ENCODE peak calls at places on chromosome 1, in seven cellular contexts. X, F, N, A, B, Y and G are unnamed samples.

GRCh38 chr1:95547000-95547399 is 313.0 kb downstream of the RWDD3 start:
- DNase-seq in N (no peak), Y (no peak), B (no peak), F (no peak), A (no peak), X (no peak), G (no peak)

GRCh38 chr1:28581531-28582247 is 10.4 kb upstream of the RAB42 start:
- DNase-seq in B (peak; percentile 88), Y (peak; percentile 97), N (peak; percentile 96), X (peak; percentile 96), F (peak; percentile 89), A (peak; percentile 95), G (peak; percentile 87)

GRCh38 chr1:76871355-76871974 is 4.2 kb downstream of the ST6GALNAC5 start:
- DNase-seq in B (no peak), F (no peak), Y (no peak), X (no peak), N (no peak), A (no peak), G (no peak)

GRCh38 chr1:186754542-186755150 is 74.1 kb upstream of the PLA2G4A start:
- DNase-seq in B (no peak), F (no peak), X (no peak), N (peak; percentile 73), Y (no peak), A (no peak), G (no peak)

GRCh38 chr1:70353641-70354331 is 736 bp downstream of the ANKRD13C start:
- DNase-seq in N (peak; percentile 93), X (peak; percentile 51), B (no peak), F (peak; percentile 0), A (peak; percentile 41), Y (peak; percentile 58), G (peak; percentile 29)

GRCh38 chr1:110218739-110219138 is 8.6 kb downstream of the KCNC4 start:
- DNase-seq in X (no peak), Y (no peak), A (peak; percentile 44), B (no peak), F (no peak), N (peak; percentile 17), G (no peak)

GRCh38 chr1:231690072-231690471 is 63.5 kb downstream of the DISC1 start:
- DNase-seq in X (no peak), B (no peak), F (no peak), N (no peak), A (peak; percentile 21), Y (no peak), G (no peak)

GRCh38 chr1:160144921-160145320 is 6.5 kb upstream of the ATP1A4 start:
- DNase-seq in Y (no peak), A (peak; percentile 16), X (no peak), B (no peak), F (no peak), N (no peak), G (no peak)

GRCh38 chr1:27400035-27400962 is 7.9 kb downstream of the GPR3 start:
- DNase-seq in A (peak; percentile 43), F (no peak), X (no peak), Y (no peak), B (no peak), N (no peak), G (no peak)

GRCh38 chr1:78071696-78072095 is 25.9 kb downstream of the GIPC2 start:
- DNase-seq in Y (no peak), N (no peak), B (no peak), X (no peak), F (no peak), A (no peak), G (no peak)

GRCh38 chr1:229155472-229155871 is 115.4 kb upstream of the RAB4A start:
- DNase-seq in N (no peak), Y (no peak), X (peak; percentile 55), A (no peak), B (no peak), F (no peak), G (no peak)

GRCh38 chr1:6941786-6942185 is 156.5 kb downstream of the CAMTA1 start:
- DNase-seq in B (no peak), A (no peak), N (no peak), X (no peak), Y (no peak), F (no peak), G (no peak)

GRCh38 chr1:921011-921837 is 2.5 kb upstream of the SAMD11 start:
- DNase-seq in X (no peak), F (no peak), Y (peak; percentile 68), B (no peak), A (peak; percentile 91), N (peak; percentile 86), G (no peak)

GRCh38 chr1:96782861-96783260 is 61.3 kb downstream of the PTBP2 start:
- DNase-seq in N (no peak), Y (no peak), X (no peak), B (no peak), A (no peak), F (no peak), G (no peak)

GRCh38 chr1:37673920-37674319 is 18.4 kb upstream of the CDCA8 start:
- DNase-seq in X (peak; percentile 62), F (peak; percentile 47), A (peak; percentile 41), Y (no peak), B (no peak), N (no peak), G (no peak)

GRCh38 chr1:24898909-24899439 is 31.1 kb downstream of the RUNX3 start:
- DNase-seq in N (no peak), Y (no peak), X (peak; percentile 50), B (no peak), A (no peak), F (no peak), G (no peak)

GRCh38 chr1:44596511-44596910 is 77.8 kb downstream of the TMEM53 start:
- DNase-seq in B (no peak), A (no peak), F (no peak), N (no peak), Y (no peak), X (no peak), G (no peak)

GRCh38 chr1:240691521-240692338 is 79.8 kb upstream of the GREM2 start:
- DNase-seq in A (peak; percentile 80), N (peak; percentile 63), Y (peak; percentile 55), F (no peak), X (no peak), B (no peak), G (no peak)

GRCh38 chr1:85818371-85818770 is 110.1 kb upstream of the ZNHIT6 start:
- DNase-seq in A (peak; percentile 17), B (no peak), F (no peak), X (no peak), N (peak; percentile 15), Y (no peak), G (no peak)

GRCh38 chr1:197614916-197615692 is 160.2 kb downstream of the DENND1B start:
- DNase-seq in A (peak; percentile 66), Y (peak; percentile 38), F (no peak), X (no peak), N (peak; percentile 51), B (no peak), G (no peak)

GRCh38 chr1:198153103-198153502 is 3.7 kb upstream of the NEK7 start:
- DNase-seq in Y (no peak), F (no peak), A (no peak), X (no peak), B (no peak), N (no peak), G (no peak)

GRCh38 chr1:180560200-180560867 is 1.6 kb downstream of the OVAAL start:
- DNase-seq in F (no peak), A (no peak), B (no peak), X (no peak), Y (no peak), N (no peak), G (no peak)

GRCh38 chr1:111475706-111476105 is 1.9 kb downstream of the C1orf162 start:
- DNase-seq in A (no peak), Y (no peak), B (no peak), F (no peak), N (no peak), X (peak; percentile 50), G (no peak)

GRCh38 chr1:25487628-25488027 is 55.8 kb upstream of the LDLRAP1 start:
- DNase-seq in X (peak; percentile 56), Y (no peak), F (no peak), B (no peak), N (no peak), A (peak; percentile 58), G (no peak)

GRCh38 chr1:109104364-109105151 is 9.4 kb upstream of the ELAPOR1 start:
- DNase-seq in X (no peak), A (no peak), B (no peak), Y (no peak), F (no peak), N (no peak), G (no peak)

GRCh38 chr1:110056776-110057175 is 13.7 kb downstream of the ALX3 start:
- DNase-seq in A (no peak), X (no peak), N (no peak), Y (peak; percentile 67), F (no peak), B (no peak), G (no peak)

GRCh38 chr1:111515291-111516007 is 12.0 kb upstream of the ADORA3 start:
- DNase-seq in B (no peak), X (no peak), Y (no peak), F (no peak), A (peak; percentile 71), N (no peak), G (no peak)

GRCh38 chr1:160091666-160092223 is 6.7 kb downstream of the IGSF8 start:
- DNase-seq in F (no peak), Y (no peak), N (no peak), X (no peak), A (no peak), B (no peak), G (no peak)

GRCh38 chr1:81174811-81175476 is 625.8 kb upstream of the ADGRL2 start:
- DNase-seq in N (peak; percentile 45), F (no peak), B (no peak), A (peak; percentile 9), X (no peak), Y (no peak), G (no peak)

GRCh38 chr1:221337106-221337505 is 404.8 kb downstream of the DUSP10 start:
- DNase-seq in N (no peak), A (no peak), B (no peak), X (no peak), Y (no peak), F (no peak), G (no peak)

GRCh38 chr1:150263549-150263948 is 5.3 kb downstream of the APH1A start:
- DNase-seq in N (no peak), F (no peak), B (no peak), Y (no peak), A (no peak), X (no peak), G (no peak)

GRCh38 chr1:25744140-25744581 is 55.8 kb upstream of the SELENON start:
- DNase-seq in Y (peak; percentile 86), X (no peak), N (peak; percentile 56), B (no peak), F (no peak), A (peak; percentile 75), G (no peak)

GRCh38 chr1:21626921-21627339 is 42.2 kb downstream of the RAP1GAP start:
- DNase-seq in X (no peak), B (no peak), Y (no peak), A (no peak), N (no peak), F (no peak), G (no peak)

GRCh38 chr1:21814981-21815583 is 3.0 kb downstream of the LDLRAD2 start:
- DNase-seq in Y (no peak), N (no peak), F (no peak), A (no peak), B (no peak), X (no peak), G (no peak)

GRCh38 chr1:161549652-161550051 is at the start of gene FCGR3A:
- DNase-seq in F (no peak), B (no peak), A (no peak), N (no peak), X (no peak), Y (no peak), G (no peak)

GRCh38 chr1:92940541-92940940 is 20.7 kb downstream of the DIPK1A start:
- DNase-seq in F (no peak), N (no peak), B (no peak), Y (no peak), X (no peak), A (no peak), G (no peak)

GRCh38 chr1:101738475-101738874 is 258.3 kb downstream of the OLFM3 start:
- DNase-seq in N (peak; percentile 15), F (no peak), X (no peak), A (no peak), Y (no peak), B (no peak), G (no peak)